ENCODE peak calls at places on chromosomes 7 and 10, in six cellular contexts. W is PC-3, M is K562, O is fibroblast of lung, D is mesenchymal stem cell, F is HepG2. G is an unnamed sample.

GRCh38 chr7:101173752-101174244 is 6.3 kb downstream of the NAT16 start:
- DNase-seq in F (no peak), M (peak; percentile 94), O (no peak), W (peak; percentile 75), D (no peak), G (no peak)

GRCh38 chr7:27923308-27923980 is 183.5 kb downstream of the TAX1BP1 start:
- DNase-seq in D (no peak), O (no peak), W (no peak), F (no peak), M (no peak), G (no peak)

GRCh38 chr7:51685794-51686193 is 369.2 kb upstream of the COBL start:
- DNase-seq in W (no peak), O (no peak), D (no peak), F (no peak), M (no peak), G (no peak)

GRCh38 chr10:95264227-95265051 is 26.4 kb downstream of the PDLIM1 start:
- DNase-seq in W (no peak), M (no peak), F (no peak), D (no peak), O (no peak), G (peak; percentile 94)

GRCh38 chr7:50711271-50712175 is 71.2 kb downstream of the GRB10 start:
- DNase-seq in M (no peak), W (peak; percentile 58), F (no peak), O (peak; percentile 36), D (no peak), G (no peak)

GRCh38 chr7:129804301-129805085 is 148.3 kb downstream of the UBE2H start:
- DNase-seq in M (peak; percentile 10), O (no peak), F (no peak), D (no peak), W (no peak), G (no peak)

GRCh38 chr7:24732646-24733413 is 24.4 kb downstream of the GSDME start:
- DNase-seq in F (peak; percentile 20), D (peak; percentile 81), M (no peak), O (peak; percentile 75), W (peak; percentile 34), G (peak; percentile 89)

GRCh38 chr7:29457565-29457971 is 106.1 kb upstream of the PRR15 start:
- DNase-seq in M (no peak), O (peak; percentile 47), F (no peak), W (no peak), D (peak; percentile 72), G (no peak)

GRCh38 chr7:94414481-94414880 is 19.8 kb downstream of the COL1A2 start:
- DNase-seq in D (no peak), M (no peak), O (peak; percentile 76), W (peak; percentile 3), F (no peak), G (no peak)

GRCh38 chr10:35126062-35126529 is 550 bp upstream of the CREM start:
- DNase-seq in O (peak; percentile 8), W (no peak), D (no peak), F (no peak), M (peak; percentile 12), G (no peak)

GRCh38 chr7:1364068-1364905 is 95.0 kb downstream of the MICALL2 start:
- DNase-seq in O (no peak), M (no peak), D (no peak), W (peak; percentile 76), F (no peak), G (no peak)

GRCh38 chr7:120337308-120337907 is 64.4 kb downstream of the KCND2 start:
- DNase-seq in D (peak; percentile 12), W (peak; percentile 25), F (peak; percentile 5), O (peak; percentile 3), M (peak; percentile 9), G (peak; percentile 0)

GRCh38 chr7:11430112-11430511 is 401.9 kb downstream of the THSD7A start:
- DNase-seq in M (no peak), F (no peak), D (no peak), O (no peak), W (no peak), G (no peak)

GRCh38 chr7:85186083-85186520 is 754 bp downstream of the SEMA3D start:
- DNase-seq in W (peak; percentile 62), M (no peak), D (peak; percentile 70), O (peak; percentile 68), F (no peak), G (peak; percentile 60)

GRCh38 chr7:101927389-101928306 is 110.2 kb downstream of the CUX1 start:
- DNase-seq in M (no peak), F (no peak), W (no peak), D (peak; percentile 58), O (no peak), G (no peak)

DNA sequence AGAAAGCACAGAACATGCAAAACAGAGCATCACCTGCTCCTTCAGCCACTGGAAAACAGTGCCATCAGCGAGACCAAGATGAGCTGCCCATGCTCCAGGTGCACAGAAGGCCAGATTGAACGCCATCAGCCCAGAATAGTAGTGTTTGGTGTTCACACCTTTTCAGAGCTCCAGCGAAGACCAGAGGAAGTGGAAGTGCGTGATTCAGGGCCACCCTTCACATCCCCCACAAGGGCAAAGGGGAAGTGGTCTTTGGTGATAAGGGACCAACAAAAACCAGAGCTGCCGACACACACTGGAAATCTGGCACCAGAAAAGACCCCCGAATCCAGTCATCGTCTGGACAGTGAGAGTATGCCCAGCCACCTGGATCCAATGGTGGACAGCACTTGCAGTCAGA is 29.5 kb upstream of the TMEM72 start:
- DNase-seq in O (no peak), W (no peak), D (no peak), M (no peak), F (no peak), G (no peak)
- H2AFZ ChIP-seq in O (no peak overlapping the region), W (no peak overlapping the region), D (no peak overlapping the region), M (no peak overlapping the region), F (no peak overlapping the region), G (no peak overlapping the region)

GRCh38 chr7:79615466-79615865 is 162.0 kb upstream of the MAGI2 start:
- DNase-seq in D (no peak), O (peak; percentile 30), M (no peak), F (no peak), W (peak; percentile 38), G (peak; percentile 35)

GRCh38 chr7:79610301-79610700 is 156.8 kb upstream of the MAGI2 start:
- DNase-seq in M (no peak), W (no peak), O (peak; percentile 65), D (peak; percentile 6), F (no peak), G (peak; percentile 41)

GRCh38 chr7:79612027-79612426 is 158.6 kb upstream of the MAGI2 start:
- DNase-seq in D (no peak), W (no peak), O (no peak), F (no peak), M (no peak), G (no peak)

GRCh38 chr7:79610905-79611304 is 157.4 kb upstream of the MAGI2 start:
- DNase-seq in D (peak; percentile 40), M (no peak), O (no peak), F (no peak), W (no peak), G (no peak)

DNA sequence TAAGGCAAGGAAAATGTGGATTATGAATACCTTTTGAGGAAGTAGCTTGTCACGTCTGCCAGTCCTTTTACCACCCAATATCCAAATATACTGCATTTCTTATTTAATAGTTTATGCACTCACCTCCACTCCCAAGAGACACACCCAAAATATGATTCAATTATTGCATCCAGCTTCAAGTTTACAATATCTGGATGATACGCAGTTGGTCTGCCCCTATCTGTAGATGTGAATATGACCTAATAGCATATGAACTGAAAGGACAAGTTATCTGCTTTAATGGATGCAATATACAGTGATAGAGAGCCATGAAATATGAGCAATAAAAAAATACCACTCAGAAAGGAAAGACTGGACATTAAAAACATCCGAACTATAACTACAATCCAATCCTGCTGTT is 159.4 kb upstream of the MAGI2 start:
- DNase-seq in W (no peak), M (no peak), O (no peak), D (no peak), F (no peak), G (no peak)
- H3K9ac ChIP-seq in W (no peak overlapping the region), M (no peak overlapping the region), O (no peak overlapping the region), D (no peak overlapping the region), F (no peak overlapping the region), G (no peak overlapping the region)

DNA sequence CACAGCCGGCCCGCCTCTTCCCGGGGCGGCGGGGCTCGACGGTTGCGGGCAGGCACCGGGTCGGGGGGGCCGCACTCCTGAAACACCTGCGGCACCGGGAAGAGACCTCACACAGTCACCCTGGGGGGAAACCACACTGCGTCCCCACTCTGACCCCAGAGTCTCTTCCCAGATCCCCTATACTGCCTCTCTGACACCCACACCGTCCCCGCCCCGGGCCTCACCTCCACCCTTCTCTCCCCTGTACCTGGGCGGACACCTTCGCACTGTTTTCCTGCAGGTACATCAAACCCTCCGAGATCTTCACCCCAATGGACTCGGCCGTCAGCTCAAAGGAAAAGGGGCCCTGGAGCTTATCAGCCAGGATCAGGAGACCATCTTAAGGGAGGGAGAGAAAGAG is 3.4 kb upstream of the GAL3ST4 start:
- DNase-seq in O (no peak), F (no peak), W (no peak), M (peak; percentile 17), D (no peak), G (no peak)
- H2AFZ ChIP-seq in O (no peak overlapping the region), F (no peak overlapping the region), W (peak overlapping the region; percentile 64), M (no peak overlapping the region), D (no peak overlapping the region), G (peak overlapping the region; percentile 52)

DNA sequence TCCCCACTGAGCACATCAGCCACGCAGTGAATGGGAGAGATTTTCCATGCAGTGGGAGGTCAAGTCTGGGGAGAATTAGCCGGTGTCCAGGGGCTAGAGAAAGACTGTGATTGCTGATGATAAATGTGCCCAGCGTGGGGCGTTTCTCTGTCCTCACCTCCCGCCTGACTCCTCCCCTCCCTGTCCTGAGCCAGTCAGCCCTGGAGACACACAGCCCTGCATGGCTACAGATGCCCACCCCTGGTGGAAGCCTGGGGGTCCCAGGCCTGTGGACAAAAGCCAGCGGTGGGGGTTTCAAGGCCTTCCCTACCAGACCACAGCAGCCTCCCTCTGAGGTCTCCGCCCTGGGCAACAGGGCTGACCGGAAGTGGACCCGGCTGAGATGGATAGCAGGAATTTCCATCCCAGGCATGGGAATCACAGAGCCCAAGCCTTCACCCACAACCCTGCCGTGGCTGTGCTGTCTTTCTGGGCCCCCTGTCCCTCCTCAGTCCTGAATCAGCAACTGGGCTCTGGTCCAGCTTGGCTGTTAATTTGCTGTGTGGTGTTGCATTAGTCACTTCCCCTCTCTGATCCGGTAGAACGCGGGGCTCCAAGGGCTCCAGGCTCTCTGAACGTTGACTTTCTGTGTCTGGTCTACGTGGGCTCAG is 46.8 kb upstream of the SLC29A3 start:
- DNase-seq in D (peak; percentile 83), O (peak; percentile 82), M (no peak), F (no peak), W (peak; percentile 69), G (peak; percentile 41)
- H3K9ac ChIP-seq in D (peak overlapping the region; percentile 38), O (no peak overlapping the region), M (no peak overlapping the region), F (no peak overlapping the region), W (no peak overlapping the region), G (no peak overlapping the region)

DNA sequence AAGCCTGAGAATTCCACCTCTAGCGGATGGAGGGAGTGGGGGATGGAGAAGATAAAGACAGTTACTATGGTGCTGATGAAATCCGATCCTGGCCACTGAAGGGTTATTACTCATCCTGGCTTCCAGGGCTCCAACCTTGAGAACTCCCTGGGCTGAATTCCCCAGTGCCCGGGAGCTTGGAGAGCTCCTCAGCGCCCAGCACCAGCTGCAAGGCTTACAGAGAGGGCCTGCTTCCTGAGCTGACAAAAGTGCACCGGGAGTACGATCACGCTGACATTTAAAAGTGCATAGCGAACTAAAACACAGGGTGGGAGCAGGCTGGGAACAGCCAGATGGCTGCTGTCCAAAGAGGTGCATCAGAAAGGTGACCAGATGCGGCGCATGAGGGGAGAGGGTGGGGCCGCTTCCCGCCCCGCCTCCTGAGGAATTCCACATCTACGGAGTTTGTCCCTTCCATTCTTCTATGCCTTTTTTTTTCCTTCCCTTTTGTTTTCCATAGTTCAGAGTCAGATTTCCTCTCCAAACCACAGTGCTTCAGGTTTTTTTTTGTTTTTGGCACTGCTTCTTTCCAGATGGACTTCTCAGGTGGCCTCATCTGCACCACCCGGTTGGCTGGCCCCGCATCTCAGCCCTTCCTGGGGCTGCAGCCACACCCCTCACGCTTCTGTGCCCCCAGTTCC is 62.3 kb upstream of the MKRN1 start:
- DNase-seq in O (peak; percentile 94), F (peak; percentile 70), W (peak; percentile 87), D (peak; percentile 94), M (no peak), G (peak; percentile 87)
- H2AFZ ChIP-seq in O (no peak overlapping the region), F (no peak overlapping the region), W (peak overlapping the region; percentile 83), D (no peak overlapping the region), M (no peak overlapping the region), G (peak overlapping the region; percentile 90)

G was measured in mammary epithelial cell.